ENCODE peak calls at places on chromosome 7, in nine cellular contexts. S is EL; O is stromal cell of bone marrow; N is AG08396; L is HT1080; E is activated CD8-positive, alpha-beta memory T cell treated with anti-CD3 and anti-CD28 coated beads, Interleukin-2, amount 50 U/mL, for 4 hours; Q is astrocyte of the spinal cord; W is Calu3; B is AG08395. F is an unnamed sample.

GRCh38 chr7:37089972-37090371 is 358.7 kb downstream of the ELMO1 start:
- DNase-seq in E (no peak), O (no peak), L (no peak), B (no peak), N (no peak), Q (no peak), W (peak; percentile 23), S (peak; percentile 2), F (no peak)

GRCh38 chr7:141600607-141601006 is 49.4 kb downstream of the AGK start:
- DNase-seq in L (no peak), W (no peak), S (no peak), O (no peak), E (no peak), N (no peak), B (no peak), Q (no peak), F (no peak)

GRCh38 chr7:35753761-35754603 is 46.9 kb upstream of the SEPTIN7 start:
- DNase-seq in E (no peak), B (no peak), L (no peak), Q (no peak), O (no peak), N (no peak), W (no peak), S (no peak), F (no peak)

GRCh38 chr7:44112231-44112996 is 8.3 kb downstream of the AEBP1 start:
- DNase-seq in E (no peak), O (no peak), W (peak; percentile 67), N (no peak), B (no peak), Q (no peak), S (no peak), L (no peak), F (peak; percentile 74)

GRCh38 chr7:55065511-55066229 is 46.9 kb downstream of the EGFR start:
- DNase-seq in Q (peak; percentile 92), N (peak; percentile 69), W (peak; percentile 57), E (no peak), S (peak; percentile 96), B (peak; percentile 77), L (peak; percentile 99), O (peak; percentile 65), F (peak; percentile 92)

GRCh38 chr7:23334482-23335056 is 35.4 kb downstream of the MALSU1 start:
- DNase-seq in N (peak; percentile 73), O (peak; percentile 88), B (peak; percentile 88), W (peak; percentile 73), E (no peak), S (peak; percentile 99), Q (peak; percentile 97), L (peak; percentile 97), F (peak; percentile 90)

GRCh38 chr7:45920543-45921380 is at the start of gene IGFBP3:
- DNase-seq in S (peak; percentile 76), B (peak; percentile 79), L (no peak), N (peak; percentile 89), Q (peak; percentile 40), O (peak; percentile 59), E (peak; percentile 26), W (peak; percentile 84), F (peak; percentile 91)

GRCh38 chr7:157318015-157318706 is 18.6 kb upstream of the DNAJB6 start:
- DNase-seq in Q (peak; percentile 22), E (no peak), S (peak; percentile 72), W (no peak), N (no peak), B (peak; percentile 44), L (peak; percentile 75), O (no peak), F (peak; percentile 92)

GRCh38 chr7:1275685-1276424 is 43.2 kb downstream of the UNCX start:
- DNase-seq in L (no peak), E (no peak), W (no peak), B (no peak), O (no peak), S (no peak), Q (no peak), N (no peak), F (no peak)

GRCh38 chr7:30911561-30911969 is at the start of gene AQP1:
- DNase-seq in O (no peak), L (no peak), B (no peak), E (no peak), S (no peak), W (no peak), N (peak; percentile 54), Q (peak; percentile 31), F (no peak)

GRCh38 chr7:38169862-38170261 is 8.2 kb upstream of the STARD3NL start:
- DNase-seq in B (peak; percentile 90), Q (peak; percentile 95), S (peak; percentile 69), N (peak; percentile 68), E (no peak), O (peak; percentile 100), W (peak; percentile 83), L (peak; percentile 88), F (peak; percentile 79)

GRCh38 chr7:83648464-83649241 is at the start of gene SEMA3E:
- DNase-seq in W (peak; percentile 27), L (no peak), E (no peak), Q (peak; percentile 60), N (peak; percentile 27), O (peak; percentile 15), S (peak; percentile 45), B (peak; percentile 54), F (no peak)

GRCh38 chr7:97012293-97013005 is 7.1 kb downstream of the DLX6 start:
- DNase-seq in W (no peak), N (no peak), S (no peak), L (no peak), Q (no peak), B (no peak), E (no peak), O (no peak), F (no peak)

GRCh38 chr7:49001610-49002033 is 77.3 kb downstream of the CDC14C start:
- DNase-seq in E (no peak), L (peak; percentile 47), B (no peak), Q (no peak), W (peak; percentile 56), O (no peak), N (no peak), S (no peak), F (peak; percentile 30)

GRCh38 chr7:33804261-33804660 is 101.1 kb upstream of the BMPER start:
- DNase-seq in E (no peak), L (no peak), S (no peak), O (no peak), N (no peak), Q (no peak), W (no peak), B (no peak), F (no peak)

GRCh38 chr7:2734761-2735571 is 47.0 kb downstream of the AMZ1 start:
- DNase-seq in S (peak; percentile 17), B (no peak), O (no peak), E (no peak), W (no peak), N (no peak), L (no peak), Q (no peak), F (peak; percentile 65)

GRCh38 chr7:96388166-96388565 is 66.3 kb upstream of the SLC25A13 start:
- DNase-seq in L (peak; percentile 84), B (peak; percentile 7), N (no peak), Q (peak; percentile 26), O (peak; percentile 30), E (no peak), W (no peak), S (peak; percentile 46), F (no peak)

GRCh38 chr7:130899638-130900401 is 165.8 kb upstream of the KLF14 start:
- DNase-seq in L (no peak), O (no peak), B (no peak), S (no peak), N (no peak), W (peak; percentile 83), Q (no peak), E (no peak), F (no peak)

GRCh38 chr7:111265394-111265793 is 174.5 kb downstream of the LRRN3 start:
- DNase-seq in B (no peak), S (no peak), O (no peak), L (no peak), W (no peak), N (no peak), E (no peak), Q (no peak), F (no peak)

GRCh38 chr7:14836006-14836405 is 66.5 kb downstream of the DGKB start:
- DNase-seq in W (no peak), S (no peak), L (no peak), N (no peak), B (no peak), Q (no peak), O (no peak), E (no peak), F (no peak)

GRCh38 chr7:22672892-22673637 is 53.9 kb upstream of the IL6 start:
- DNase-seq in O (no peak), B (no peak), Q (peak; percentile 57), N (no peak), L (no peak), W (no peak), E (no peak), S (no peak), F (no peak)

GRCh38 chr7:99129536-99129935 is 14.4 kb downstream of the SMURF1 start:
- DNase-seq in Q (no peak), L (no peak), B (no peak), S (no peak), E (no peak), N (no peak), W (no peak), O (no peak), F (no peak)

GRCh38 chr7:88539518-88539917 is 220.0 kb upstream of the ZNF804B start:
- DNase-seq in E (no peak), N (no peak), W (no peak), O (no peak), B (no peak), Q (no peak), S (no peak), L (no peak), F (no peak)

GRCh38 chr7:33888206-33888605 is 17.1 kb upstream of the BMPER start:
- DNase-seq in L (no peak), E (no peak), W (no peak), N (no peak), S (peak; percentile 69), B (no peak), O (no peak), Q (peak; percentile 60), F (no peak)

GRCh38 chr7:99639267-99639666 is 22.5 kb downstream of the ZSCAN25 start:
- DNase-seq in B (no peak), L (no peak), W (no peak), S (no peak), Q (no peak), E (no peak), N (no peak), O (no peak), F (no peak)

GRCh38 chr7:142331941-142332340 is 74.1 kb upstream of the PRSS58 start:
- DNase-seq in B (no peak), L (no peak), W (no peak), S (no peak), E (no peak), N (no peak), O (no peak), Q (no peak), F (no peak)

GRCh38 chr7:105577251-105577650 is 4.0 kb downstream of the EFCAB10 start:
- DNase-seq in S (no peak), N (no peak), E (no peak), W (no peak), L (no peak), Q (no peak), O (no peak), B (no peak), F (no peak)

GRCh38 chr7:904847-905246 is 28.5 kb downstream of the GET4 start:
- DNase-seq in W (no peak), N (peak; percentile 73), B (peak; percentile 42), Q (no peak), L (peak; percentile 63), S (peak; percentile 75), E (no peak), O (no peak), F (peak; percentile 96)

GRCh38 chr7:43764039-43764789 is 5.7 kb downstream of the BLVRA start:
- DNase-seq in O (no peak), W (peak; percentile 46), E (peak; percentile 42), B (no peak), S (no peak), Q (no peak), N (no peak), L (no peak), F (no peak)

GRCh38 chr7:23966941-23967340 is 256.9 kb downstream of the STK31 start:
- DNase-seq in W (no peak), O (no peak), S (peak; percentile 54), L (no peak), Q (no peak), B (peak; percentile 15), E (no peak), N (no peak), F (no peak)

GRCh38 chr7:20301311-20301939 is 29.3 kb upstream of the ITGB8 start:
- DNase-seq in B (no peak), L (peak; percentile 59), S (peak; percentile 45), N (no peak), Q (peak; percentile 78), O (no peak), E (no peak), W (no peak), F (no peak)